ENCODE peak calls at places on chromosomes 16 and 17, in nine cellular contexts. T is sigmoid colon, P is Peyer's patch, W is NT2/D1, V is esophagus muscularis mucosa, G is heart right ventricle, L is IMR-90, R is aorta, E is tibial artery. A is an unnamed sample. For H3K27me3, the result is how much of the 10 kb centered on the place peaks cover.

GRCh38 chr16:67311607-67312449 is 14.7 kb downstream of the KCTD19 start:
- DNase-seq in L (peak), E (peak), W (no peak), G (peak), R (no peak), T (no peak), P (no peak), V (no peak), A (peak)

GRCh38 chr16:81266680-81267095 is 28.2 kb downstream of the BCO1 start:
- DNase-seq in V (no peak), R (no peak), L (no peak), G (no peak), T (no peak), E (no peak), W (no peak), P (peak), A (peak)

GRCh38 chr16:84633622-84634021 is 14.7 kb upstream of the KLHL36 start:
- DNase-seq in L (no peak), V (no peak), T (peak), G (peak), E (peak), W (no peak), R (peak), P (peak), A (no peak)

GRCh38 chr16:51877686-51878085 is 669.3 kb downstream of the TOX3 start:
- DNase-seq in P (no peak), V (no peak), E (no peak), G (no peak), L (no peak), T (no peak), W (no peak), R (no peak), A (no peak)

GRCh38 chr17:39082482-39082881 is 69.0 kb downstream of the PLXDC1 start:
- DNase-seq in E (no peak), G (peak), L (peak), V (no peak), P (no peak), T (no peak), R (no peak), W (no peak), A (peak)

GRCh38 chr16:1542533-1542932 is 9.1 kb downstream of the TMEM204 start:
- DNase-seq in L (no peak), G (no peak), V (no peak), T (no peak), R (no peak), W (no peak), P (no peak), E (no peak), A (no peak)

GRCh38 chr17:40499551-40500189 is 1.8 kb downstream of the TNS4 start:
- DNase-seq in T (peak), G (peak), P (peak), W (no peak), L (peak), V (peak), R (peak), E (peak), A (peak)

GRCh38 chr17:61158372-61158771 is 241.3 kb upstream of the TBX2 start:
- DNase-seq in L (no peak), W (no peak), V (no peak), G (no peak), R (no peak), T (no peak), P (no peak), E (no peak), A (no peak)

GRCh38 chr16:10859650-10860049 is 17.4 kb upstream of the CIITA start:
- DNase-seq in G (no peak), R (no peak), V (no peak), T (no peak), E (no peak), W (no peak), L (no peak), P (no peak), A (no peak)

GRCh38 chr16:89593841-89594240 is 18.3 kb downstream of the CPNE7 start:
- DNase-seq in W (no peak), P (no peak), V (no peak), R (no peak), L (no peak), G (no peak), E (no peak), T (no peak), A (no peak)

GRCh38 chr17:72515291-72516065 is 394.7 kb downstream of the SOX9 start:
- DNase-seq in V (no peak), P (no peak), G (no peak), R (no peak), L (peak), E (no peak), W (no peak), T (no peak), A (peak)

GRCh38 chr17:51797150-51797549 is 361.4 kb downstream of the CA10 start:
- DNase-seq in V (no peak), R (no peak), E (no peak), T (no peak), L (no peak), P (no peak), W (no peak), G (no peak), A (no peak)

GRCh38 chr17:49460401-49460800 is 34.7 kb upstream of the NGFR start:
- DNase-seq in L (no peak), T (no peak), E (no peak), W (no peak), R (no peak), G (no peak), V (no peak), P (no peak), A (no peak)
- H3K27me3 ChIP-seq in L (half or more), T (under half), E (half or more), W (under half), R (under half), G (half or more), V (under half), P (under half), A (half or more)

DNA sequence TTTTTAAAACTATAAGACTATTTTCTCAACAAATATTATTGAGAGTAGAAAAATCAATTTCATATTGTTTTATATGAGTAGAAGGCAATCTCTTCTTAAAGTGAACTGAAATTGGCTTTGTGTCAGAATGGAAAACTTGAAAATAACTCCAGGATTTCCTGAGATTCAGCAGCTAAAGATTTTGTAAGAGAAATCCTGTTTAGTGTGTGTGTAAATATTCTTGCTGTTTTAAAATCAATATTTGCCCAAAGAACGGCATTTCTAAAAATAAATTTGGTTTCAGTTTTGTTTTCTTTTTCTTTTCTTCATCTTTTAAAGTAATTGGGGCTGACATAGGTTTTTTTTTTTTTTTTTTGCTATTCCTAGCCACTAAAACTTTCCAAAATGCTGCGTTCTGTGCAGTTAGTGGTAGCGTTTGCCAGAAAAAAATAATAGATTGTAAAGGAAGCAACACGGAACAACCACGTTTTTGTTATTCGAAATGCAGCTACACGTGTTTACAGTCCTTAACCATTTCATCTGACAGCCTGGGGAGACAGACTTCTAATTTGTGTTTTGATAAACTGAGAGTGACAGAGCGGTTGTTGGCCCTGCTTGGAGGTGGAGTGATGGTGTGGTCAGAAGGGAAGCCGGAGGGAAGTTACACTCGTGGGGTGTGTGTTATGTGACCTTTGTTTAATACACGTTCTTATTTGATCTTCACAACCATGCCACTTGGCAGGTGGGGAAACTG is 21.6 kb upstream of the SMPD3 start:
- DNase-seq in E (no peak), T (no peak), L (no peak), W (no peak), R (no peak), V (no peak), G (no peak), P (no peak), A (no peak)
- H3K4me3 ChIP-seq in E (peak), T (no peak), L (no peak), W (no peak), R (no peak), V (peak), G (peak), P (peak), A (no peak)

DNA sequence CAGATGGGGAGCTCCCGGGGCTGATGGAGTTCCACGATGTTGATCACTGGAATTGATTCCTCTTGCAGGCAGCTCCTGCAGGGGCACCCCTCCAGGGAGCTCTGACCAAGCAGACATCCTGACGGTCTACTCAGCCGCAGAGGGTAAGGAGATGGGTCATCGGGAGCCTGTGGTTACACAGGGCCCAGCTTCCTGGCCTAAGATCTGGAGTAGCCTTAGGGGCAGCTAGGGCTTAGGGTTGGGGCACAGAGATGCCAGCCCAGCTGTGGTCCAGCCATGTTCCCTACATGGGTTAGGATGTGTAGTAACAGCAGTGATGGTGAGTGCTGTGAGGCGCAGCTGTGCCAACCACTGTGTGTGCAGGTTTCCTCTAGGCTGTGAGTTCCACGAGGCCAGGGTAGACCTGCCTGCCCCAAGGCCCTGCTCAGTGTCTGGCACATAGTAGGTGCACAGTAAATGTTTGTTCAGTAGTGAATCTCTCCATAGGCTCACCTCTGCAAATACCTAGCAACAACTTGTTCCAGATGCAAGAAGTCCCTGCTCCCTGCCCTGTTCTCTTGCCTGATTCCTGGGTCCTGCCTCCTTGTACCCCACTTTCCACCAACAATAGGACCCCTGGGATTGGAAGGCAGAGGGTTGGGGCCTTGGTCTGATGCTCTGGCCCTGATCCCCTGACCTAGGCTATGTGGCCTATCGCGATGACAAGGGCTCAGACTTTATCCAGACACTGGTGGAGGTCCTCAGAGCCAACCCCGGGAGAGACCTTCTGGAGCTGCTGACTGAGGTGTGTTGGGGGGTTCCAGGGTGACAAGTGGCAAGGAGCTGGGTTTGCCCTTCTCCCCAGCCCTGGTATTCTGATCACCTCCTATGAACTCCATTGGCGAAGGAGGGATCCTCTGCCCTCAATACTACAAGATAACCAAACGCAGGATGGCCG is 13.7 kb downstream of the ZNF213 start:
- DNase-seq in T (no peak), V (no peak), P (no peak), E (no peak), W (no peak), G (no peak), R (no peak), L (no peak), A (no peak)
- H3K27me3 ChIP-seq in T (under half), V (under half), P (under half), E (under half), W (under half), G (under half), R (under half), L (under half), A (under half)

GRCh38 chr17:80774643-80775281 is 216.9 kb upstream of the CHMP6 start:
- DNase-seq in T (peak), R (no peak), W (no peak), E (no peak), L (no peak), G (no peak), P (peak), V (no peak), A (no peak)
- H3K4me3 ChIP-seq in T (no peak), R (no peak), W (no peak), E (no peak), L (no peak), G (no peak), P (no peak), V (no peak), A (no peak)

DNA sequence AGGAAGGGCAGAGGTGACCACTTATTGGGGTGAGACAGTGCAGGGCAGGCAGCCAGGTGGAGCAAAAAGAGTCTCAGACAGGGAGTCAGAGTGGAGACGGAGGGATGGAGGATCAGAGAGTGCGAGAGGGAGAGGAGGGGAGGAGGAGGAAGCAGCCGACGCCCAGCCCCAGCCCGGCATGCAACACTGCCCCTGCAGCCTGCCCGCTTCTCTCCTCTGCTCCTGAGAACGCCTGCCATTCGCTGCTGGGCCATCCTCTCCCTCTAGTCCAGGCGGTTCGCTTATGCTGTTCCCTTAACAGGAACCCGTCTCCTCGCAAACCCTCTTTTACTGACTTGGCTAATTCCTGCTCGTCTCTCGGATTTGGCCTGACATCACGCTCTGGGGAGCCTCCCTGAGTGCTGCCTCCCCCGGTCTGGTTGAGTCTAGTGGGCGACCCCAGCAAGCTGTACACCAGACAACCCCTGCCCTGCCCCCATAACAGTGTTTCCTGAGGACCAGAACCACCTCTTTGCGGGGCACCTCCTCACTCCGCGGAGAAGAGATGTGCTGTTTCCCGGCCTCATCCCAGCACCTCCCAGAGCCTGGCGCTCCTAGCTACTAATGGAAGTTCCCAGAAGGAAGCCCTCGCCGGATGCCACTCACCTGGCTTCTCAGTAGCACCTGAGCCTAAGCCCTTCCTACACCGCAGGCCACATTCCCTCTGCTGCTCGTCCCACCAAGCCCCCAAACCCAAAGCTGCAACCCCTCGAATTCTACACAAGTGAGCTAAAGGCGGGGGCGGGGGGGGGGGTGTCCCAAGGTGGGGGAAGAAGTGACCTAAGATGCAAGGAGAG is 61.2 kb upstream of the CCL1 start:
- DNase-seq in L (no peak), V (no peak), G (no peak), E (no peak), P (no peak), R (no peak), W (no peak), T (no peak), A (no peak)
- H3K27me3 ChIP-seq in L (under half), V (under half), G (half or more), E (under half), P (under half), R (under half), W (under half), T (half or more), A (under half)